ENCODE peak calls at places on chromosomes 4 and X, in five cellular contexts. T is CD4-positive, alpha-beta T cell; G is lung; O is natural killer cell; Z is cardiac muscle cell. F is an unnamed sample.

GRCh38 chr4:154407483-154407882 is 84.1 kb downstream of the DCHS2 start:
- DNase-seq in O (no peak), T (no peak), Z (no peak), G (no peak), F (no peak)

GRCh38 chr4:137531951-137532868 is at the start of gene PCDH18:
- DNase-seq in O (no peak), G (peak; percentile 82), T (no peak), Z (peak; percentile 98), F (peak; percentile 98)

GRCh38 chrX:38803609-38804480 is 2.6 kb downstream of the MID1IP1 start:
- DNase-seq in G (peak; percentile 87), T (peak; percentile 33), Z (peak; percentile 84), O (peak; percentile 44), F (peak; percentile 78)

GRCh38 chr4:81562093-81562492 is 90.4 kb upstream of the RASGEF1B start:
- DNase-seq in Z (no peak), T (no peak), G (no peak), O (no peak), F (no peak)

GRCh38 chr4:109648266-109648996 is 54.8 kb downstream of the CASP6 start:
- DNase-seq in O (no peak), G (no peak), T (peak; percentile 33), Z (no peak), F (no peak)

GRCh38 chrX:129772796-129773431 is 6.8 kb upstream of the SASH3 start:
- DNase-seq in G (peak; percentile 70), T (peak; percentile 18), O (peak; percentile 62), Z (no peak), F (no peak)

GRCh38 chr4:46979283-46979682 is 14.1 kb downstream of the GABRA4 start:
- DNase-seq in Z (no peak), O (no peak), T (no peak), G (no peak), F (no peak)

GRCh38 chrX:18983711-18984380 is at the start of gene PHKA2:
- DNase-seq in O (no peak), T (peak; percentile 5), G (peak; percentile 48), Z (no peak), F (peak; percentile 39)

GRCh38 chr4:101835121-101835904 is 44.8 kb downstream of the BANK1 start:
- DNase-seq in G (peak; percentile 37), Z (peak; percentile 82), O (no peak), T (no peak), F (peak; percentile 75)

GRCh38 chr4:165737309-165737972 is 135.6 kb upstream of the TLL1 start:
- DNase-seq in O (no peak), T (no peak), Z (no peak), G (no peak), F (no peak)

GRCh38 chr4:120066182-120066524 is 495 bp downstream of the MAD2L1 start:
- DNase-seq in T (peak; percentile 57), G (no peak), Z (no peak), O (no peak), F (no peak)

GRCh38 chrX:80512924-80513323 is 92.7 kb downstream of the TENT5D start:
- DNase-seq in O (no peak), G (no peak), T (no peak), Z (no peak), F (no peak)

DNA sequence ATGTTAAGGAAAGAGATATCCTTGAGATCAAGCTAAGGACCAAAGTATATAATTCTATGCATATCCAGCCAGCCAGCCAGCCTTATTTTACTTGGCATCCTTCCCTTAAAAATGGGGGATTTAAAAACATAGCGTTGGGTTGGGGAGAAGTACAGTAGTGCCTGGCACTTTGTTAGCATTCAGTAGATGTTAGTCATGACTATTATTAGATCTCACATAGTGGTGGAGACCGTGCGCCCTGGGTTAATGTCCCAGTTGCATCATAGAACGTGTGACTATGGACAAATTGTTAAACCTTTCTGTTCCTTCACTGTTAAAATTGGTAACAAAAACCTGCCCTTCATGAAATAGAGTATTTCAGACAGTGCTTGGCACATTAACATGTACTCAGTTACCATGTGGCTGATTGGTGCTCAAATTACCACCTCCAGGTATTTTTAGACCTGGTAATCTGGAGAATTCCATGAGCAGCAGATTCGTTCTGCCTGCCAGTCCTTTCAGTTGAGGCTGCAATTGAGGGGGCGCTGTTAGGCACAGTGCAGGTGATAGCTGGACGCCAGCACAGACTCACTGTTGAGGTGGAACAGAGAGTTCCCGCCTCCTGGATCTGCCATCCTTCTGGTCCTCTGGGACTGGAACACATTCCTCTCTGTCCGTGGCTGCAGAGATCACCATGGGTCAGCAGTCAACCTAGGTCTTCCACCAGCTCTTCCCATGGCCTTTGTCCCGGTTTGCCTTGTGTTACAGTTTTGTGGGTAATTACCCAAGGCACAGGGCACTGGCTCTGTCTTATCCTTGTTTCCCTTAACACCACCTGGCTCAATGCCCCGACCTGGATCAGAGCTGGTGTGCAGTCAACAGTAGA is 31.7 kb downstream of the RBBP7 start:
- DNase-seq in T (no peak), Z (peak; percentile 83), G (no peak), O (no peak), F (peak; percentile 81)
- TF ChIP-seq CTCF in T (no peak), Z (no peak), G (no peak), O (no peak), F (no peak)

GRCh38 chr4:124711469-124712416 is 789 bp downstream of the ANKRD50 start:
- DNase-seq in T (no peak), G (peak; percentile 64), O (peak; percentile 24), Z (peak; percentile 81), F (peak; percentile 79)
- TF ChIP-seq CTCF in T (no peak), G (no peak), O (no peak), Z (peak; percentile 29), F (peak; percentile 38)

DNA sequence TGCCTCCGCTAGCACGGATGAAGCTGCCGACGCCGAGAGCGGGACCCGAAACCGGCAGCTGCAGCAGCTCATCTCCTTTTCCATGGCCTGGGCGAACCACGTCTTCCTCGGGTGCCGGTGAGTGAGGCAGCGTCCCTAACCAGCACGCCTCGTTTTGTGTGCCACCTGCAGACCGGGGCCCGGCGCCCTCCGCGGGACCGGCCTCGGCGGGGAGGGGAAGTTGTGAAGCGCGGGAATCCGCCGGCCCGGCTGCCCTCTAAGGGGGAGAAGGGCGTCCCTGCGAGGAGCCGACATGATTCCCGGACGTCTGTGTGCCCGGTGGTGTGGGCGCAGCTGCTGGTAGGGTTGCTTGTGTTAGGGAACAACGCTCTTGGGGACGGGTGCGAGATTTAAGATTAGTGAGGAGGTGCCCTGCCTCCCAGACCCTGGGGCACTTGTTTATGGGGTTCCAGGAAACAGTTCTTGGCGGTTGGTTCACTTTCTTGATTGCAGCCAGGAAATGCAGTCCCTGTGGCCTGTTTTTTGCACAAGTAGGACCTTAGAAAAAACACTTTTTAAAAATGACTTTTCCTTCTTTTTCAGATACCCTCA is 612 bp downstream of the CDKN2AIP start:
- DNase-seq in G (peak; percentile 41), O (no peak), Z (peak; percentile 18), T (no peak), F (peak; percentile 7)
- TF ChIP-seq CTCF in G (no peak), O (no peak), Z (no peak), T (no peak), F (no peak)

GRCh38 chr4:90245837-90246236 is 118.6 kb downstream of the CCSER1 start:
- DNase-seq in O (no peak), T (no peak), Z (no peak), G (no peak), F (no peak)
- TF ChIP-seq CTCF in O (no peak), T (no peak), Z (no peak), G (no peak), F (no peak)

DNA sequence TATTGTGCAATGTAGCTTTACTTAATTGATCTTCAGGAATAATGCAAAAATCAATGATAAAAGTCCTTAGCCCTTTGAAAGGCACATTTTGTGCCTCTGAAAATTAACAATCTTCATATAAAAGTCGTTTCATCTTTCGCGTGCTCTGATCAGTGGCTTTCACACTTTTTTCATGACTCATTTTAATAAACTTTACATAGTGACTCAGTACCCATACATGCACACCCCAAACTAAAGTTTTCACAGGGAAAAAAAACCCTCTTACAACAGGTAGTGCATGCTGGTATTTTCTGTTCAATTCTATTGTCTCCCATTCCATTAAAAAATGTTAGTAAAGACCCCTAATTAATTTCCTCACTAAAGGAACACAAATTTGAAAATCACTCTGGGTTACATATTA is 21.5 kb downstream of the RWDD4 start:
- DNase-seq in G (no peak), T (no peak), Z (peak; percentile 12), O (no peak), F (no peak)
- TF ChIP-seq CTCF in G (no peak), T (no peak), Z (no peak), O (no peak), F (no peak)

GRCh38 chr4:152064753-152065152 is 303.9 kb upstream of the GATB start:
- DNase-seq in Z (no peak), G (no peak), T (no peak), O (no peak), F (no peak)

GRCh38 chr4:152065545-152065944 is 304.7 kb upstream of the GATB start:
- DNase-seq in Z (no peak), O (no peak), G (no peak), T (peak; percentile 10), F (no peak)

GRCh38 chr4:152064282-152064681 is 303.5 kb upstream of the GATB start:
- DNase-seq in Z (no peak), O (no peak), T (no peak), G (no peak), F (no peak)

GRCh38 chr4:152063301-152064235 is 302.8 kb upstream of the GATB start:
- DNase-seq in Z (no peak), O (no peak), T (peak; percentile 57), G (no peak), F (no peak)
- TF ChIP-seq CTCF in Z (no peak), O (no peak), T (no peak), G (no peak), F (no peak)

GRCh38 chr4:28686618-28687017 is 1826.0 kb downstream of the STIM2 start:
- DNase-seq in T (no peak), Z (peak; percentile 32), O (no peak), G (no peak), F (peak; percentile 53)
- TF ChIP-seq CTCF in T (no peak), Z (peak; percentile 37), O (no peak), G (no peak), F (peak; percentile 63)